ENCODE peak calls at places on chromosomes 16 and 17, in six cellular contexts. P is IMR-90, B is mesenchymal stem cell, Y is H9, X is trophoblast cell, E is mesendoderm. M is an unnamed sample.

GRCh38 chr17:69524854-69525253 is 110.4 kb downstream of the MAP2K6 start:
- DNase-seq in B (no peak), Y (no peak), X (no peak), P (no peak), E (no peak), M (no peak)

GRCh38 chr16:52552643-52553042 is 5.7 kb upstream of the TOX3 start:
- DNase-seq in E (no peak), P (no peak), B (no peak), X (no peak), Y (no peak), M (peak)

GRCh38 chr17:81295031-81295677 is at the start of gene SLC38A10:
- DNase-seq in P (peak), B (peak), Y (peak), E (peak), X (peak), M (peak)

GRCh38 chr16:50275428-50276127 is 9.2 kb downstream of the ADCY7 start:
- DNase-seq in B (no peak), Y (no peak), E (no peak), X (no peak), P (no peak), M (no peak)

GRCh38 chr17:17890773-17891759 is 54.3 kb upstream of the SREBF1 start:
- DNase-seq in E (peak), X (peak), Y (peak), P (peak), B (peak), M (no peak)

GRCh38 chr17:2779545-2779944 is 16.7 kb upstream of the RAP1GAP2 start:
- DNase-seq in Y (no peak), B (no peak), E (no peak), P (no peak), X (no peak), M (no peak)

GRCh38 chr17:58321571-58322525 is 6.7 kb downstream of the TSPOAP1 start:
- DNase-seq in X (no peak), P (no peak), E (no peak), B (no peak), Y (no peak), M (no peak)

GRCh38 chr17:45427181-45427835 is 5.4 kb downstream of the ARHGAP27 start:
- DNase-seq in E (no peak), X (no peak), Y (peak), B (no peak), P (no peak), M (no peak)

GRCh38 chr16:46658925-46659324 is 30.1 kb downstream of the VPS35 start:
- DNase-seq in E (no peak), X (no peak), Y (no peak), P (no peak), B (no peak), M (no peak)

GRCh38 chr16:79089735-79090284 is 510.7 kb downstream of the MAF start:
- DNase-seq in E (no peak), B (no peak), X (no peak), P (no peak), Y (no peak), M (no peak)

GRCh38 chr16:9008335-9009260 is 44.9 kb upstream of the USP7 start:
- DNase-seq in P (peak), E (peak), B (peak), Y (peak), X (peak), M (peak)

GRCh38 chr17:68290268-68290954 is 516 bp downstream of the SLC16A6 start:
- DNase-seq in P (no peak), Y (peak), E (peak), B (peak), X (no peak), M (no peak)

GRCh38 chr16:401468-402348 is at the start of gene DECR2:
- DNase-seq in B (peak), Y (peak), E (peak), P (peak), X (peak), M (peak)

GRCh38 chr16:55711959-55712876 is 56.4 kb downstream of the SLC6A2 start:
- DNase-seq in X (peak), E (peak), P (peak), B (peak), Y (peak), M (peak)

GRCh38 chr17:5237541-5238016 is 2.9 kb upstream of the SCIMP start:
- DNase-seq in P (peak), X (peak), E (peak), Y (peak), B (peak), M (peak)

GRCh38 chr17:50165466-50165865 is 339 bp upstream of the SGCA start:
- DNase-seq in E (no peak), Y (no peak), B (no peak), P (no peak), X (no peak), M (no peak)

GRCh38 chr17:39104046-39104445 is 47.4 kb downstream of the PLXDC1 start:
- DNase-seq in Y (no peak), X (no peak), E (no peak), P (peak), B (peak), M (no peak)

GRCh38 chr16:48128769-48129168 is 27.0 kb downstream of the ABCC12 start:
- DNase-seq in E (no peak), Y (no peak), P (no peak), B (no peak), X (no peak), M (no peak)

GRCh38 chr16:56948234-56948633 is 13.5 kb upstream of the CETP start:
- DNase-seq in B (no peak), X (no peak), P (no peak), E (no peak), Y (no peak), M (no peak)

GRCh38 chr16:73122604-73123386 is 74.9 kb upstream of the ZFHX3 start:
- DNase-seq in B (no peak), X (no peak), P (no peak), E (no peak), Y (no peak), M (no peak)

GRCh38 chr17:59492091-59492451 is 73.3 kb upstream of the DHX40 start:
- DNase-seq in P (no peak), Y (no peak), B (no peak), X (peak), E (peak), M (no peak)

GRCh38 chr16:30063893-30064745 is 1.4 kb upstream of the ALDOA start:
- DNase-seq in Y (peak), E (peak), P (peak), X (no peak), B (peak), M (no peak)

GRCh38 chr17:62724398-62725146 is 83.5 kb downstream of the MARCHF10 start:
- DNase-seq in Y (peak), B (no peak), X (peak), P (peak), E (no peak), M (no peak)

GRCh38 chr16:841455-842060 is 41.0 kb upstream of the GNG13 start:
- DNase-seq in Y (no peak), X (no peak), P (no peak), B (no peak), E (no peak), M (no peak)

GRCh38 chr16:81836279-81837054 is 57.4 kb downstream of the PLCG2 start:
- DNase-seq in P (no peak), Y (no peak), B (no peak), X (no peak), E (no peak), M (no peak)

GRCh38 chr17:78746949-78747269 is 35.2 kb downstream of the CYTH1 start:
- DNase-seq in X (no peak), B (no peak), Y (no peak), E (no peak), P (no peak), M (no peak)

GRCh38 chr17:78746263-78746948 is 35.7 kb downstream of the CYTH1 start:
- DNase-seq in X (no peak), Y (no peak), E (no peak), B (no peak), P (no peak), M (no peak)

GRCh38 chr17:78748730-78749317 is 33.2 kb downstream of the CYTH1 start:
- DNase-seq in Y (no peak), X (no peak), E (no peak), P (peak), B (peak), M (no peak)

GRCh38 chr17:78748048-78748729 is 33.9 kb downstream of the CYTH1 start:
- DNase-seq in Y (no peak), B (no peak), E (no peak), X (no peak), P (no peak), M (no peak)

GRCh38 chr17:78747479-78747878 is 34.6 kb downstream of the CYTH1 start:
- DNase-seq in B (no peak), Y (no peak), X (no peak), P (peak), E (no peak), M (no peak)
- H3K27ac ChIP-seq in B (no peak), Y (no peak), X (no peak), P (no peak), E (no peak), M (no peak)

GRCh38 chr17:7651959-7652658 is 1.4 kb downstream of the ATP1B2 start:
- DNase-seq in X (no peak), B (no peak), P (no peak), Y (peak), E (no peak), M (no peak)
- H3K4ac ChIP-seq in X (no peak), B (no peak), P (no peak), Y (no peak), E (no peak), M (no peak)

DNA sequence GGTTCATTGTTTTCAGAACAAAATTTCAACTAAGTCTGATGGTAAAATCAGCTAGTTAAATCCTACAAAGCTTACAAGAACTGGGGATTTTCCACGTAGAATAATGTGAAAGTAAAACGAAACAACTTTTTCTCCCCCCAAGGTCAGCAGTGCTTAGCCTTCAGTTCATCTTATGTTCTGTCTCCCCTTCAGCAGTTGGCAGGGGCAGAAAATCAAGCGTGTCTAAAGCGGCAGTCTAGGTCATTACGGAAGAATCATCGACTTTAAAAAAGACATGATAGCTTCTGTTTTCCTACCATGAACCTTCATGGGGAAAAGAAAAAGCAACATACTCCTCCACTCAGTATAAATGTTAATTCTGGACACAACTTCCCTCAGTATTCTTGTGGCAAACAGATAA is 50.7 kb downstream of the GNA13 start:
- DNase-seq in B (no peak), P (no peak), Y (no peak), X (no peak), E (no peak), M (no peak)
- H3K4me2 ChIP-seq in B (no peak), P (no peak), Y (no peak), X (no peak), E (no peak), M (no peak)

GRCh38 chr17:61250335-61250890 is 149.2 kb upstream of the TBX2 start:
- DNase-seq in E (no peak), B (peak), Y (no peak), P (peak), X (no peak), M (no peak)
- H3K27ac ChIP-seq in E (no peak), B (peak), Y (no peak), P (peak), X (peak), M (no peak)

DNA sequence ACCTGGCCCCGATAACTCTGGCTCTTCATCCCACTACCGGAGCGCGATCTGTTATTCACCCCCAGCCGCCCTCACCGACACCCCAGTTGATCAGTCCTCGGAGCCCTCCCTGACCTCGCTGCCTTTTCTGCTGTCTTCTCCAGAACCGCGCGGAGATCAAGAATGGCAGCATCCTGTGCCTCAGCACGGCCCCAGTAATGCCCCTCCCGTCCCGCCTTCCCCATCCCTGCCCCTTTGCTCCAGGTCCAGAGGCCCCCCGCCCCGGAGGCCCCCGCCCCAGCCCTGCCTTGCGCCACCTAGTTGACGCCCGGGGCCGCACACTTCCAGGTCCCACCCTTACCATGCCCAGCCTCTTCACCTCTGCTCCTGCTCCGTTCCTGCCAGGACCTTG is 872 bp downstream of the ELMO3 start:
- DNase-seq in B (no peak), Y (peak), X (no peak), E (peak), P (no peak), M (no peak)
- H3K4ac ChIP-seq in B (no peak), Y (no peak), X (no peak), E (no peak), P (no peak), M (no peak)

DNA sequence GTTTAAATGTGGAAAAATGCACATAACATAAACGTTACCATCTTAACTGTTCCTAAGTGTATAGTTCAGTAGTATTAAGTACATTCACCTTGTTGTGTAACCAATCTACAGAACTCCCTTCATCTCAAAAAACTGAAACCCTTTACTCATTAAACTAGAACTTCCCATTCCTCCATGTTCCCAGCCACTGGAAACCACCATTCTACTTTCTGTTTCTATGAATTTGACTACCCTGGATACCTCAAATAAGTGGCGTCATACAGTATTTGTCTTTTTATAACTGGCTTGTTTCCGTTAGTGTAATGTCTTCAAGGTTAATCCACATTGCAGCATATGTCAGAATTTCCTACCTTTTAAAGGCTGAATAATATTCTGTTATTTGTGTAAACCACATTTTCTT is 38.2 kb downstream of the NF1 start:
- DNase-seq in B (no peak), E (no peak), Y (no peak), P (no peak), X (no peak), M (no peak)
- H3K4me2 ChIP-seq in B (no peak), E (no peak), Y (no peak), P (no peak), X (no peak), M (no peak)

GRCh38 chr17:7010523-7010922 is 1.9 kb upstream of the RNASEK start:
- DNase-seq in B (no peak), Y (no peak), E (no peak), X (no peak), P (no peak), M (no peak)

GRCh38 chr17:7014995-7015586 is 2.7 kb downstream of the RNASEK start:
- DNase-seq in Y (no peak), B (peak), X (no peak), P (peak), E (peak), M (no peak)

GRCh38 chr17:7014261-7014994 is 2.0 kb downstream of the RNASEK start:
- DNase-seq in B (peak), X (peak), P (peak), Y (peak), E (peak), M (peak)

GRCh38 chr17:7011415-7011814 is 1.0 kb upstream of the RNASEK start:
- DNase-seq in P (no peak), X (no peak), B (no peak), E (no peak), Y (no peak), M (no peak)

DNA sequence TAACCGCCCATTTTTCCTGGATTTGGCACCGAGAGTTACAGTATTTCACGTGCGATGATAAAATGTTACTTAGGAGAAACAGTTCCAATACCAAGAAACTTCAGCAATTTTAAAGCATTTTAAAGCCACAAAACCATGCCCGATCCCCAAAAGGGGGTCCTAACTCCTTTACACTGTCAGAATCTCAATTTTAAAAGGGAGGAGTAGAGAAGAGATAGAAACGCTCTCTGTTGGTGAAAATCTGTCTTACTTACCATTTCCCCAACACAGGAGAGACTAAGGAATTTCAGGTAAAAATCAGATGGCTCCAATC is 526 bp upstream of the RNASEK start:
- DNase-seq in P (no peak), Y (no peak), X (no peak), E (no peak), B (no peak), M (no peak)
- H3K27ac ChIP-seq in P (peak), Y (no peak), X (peak), E (no peak), B (peak), M (no peak)

GRCh38 chr16:10386517-10387377 is 886 bp downstream of the ATF7IP2 start:
- DNase-seq in B (peak), Y (no peak), P (peak), E (peak), X (no peak), M (no peak)
- H3K4ac ChIP-seq in B (no peak), Y (no peak), P (no peak), E (no peak), X (no peak), M (no peak)

GRCh38 chr17:65707780-65708179 is 146.3 kb upstream of the AXIN2 start:
- DNase-seq in E (no peak), Y (no peak), X (no peak), P (peak), B (no peak), M (no peak)

GRCh38 chr17:65711671-65712276 is 150.3 kb upstream of the AXIN2 start:
- DNase-seq in E (no peak), P (no peak), Y (no peak), X (no peak), B (no peak), M (no peak)

GRCh38 chr17:65712383-65713267 is 151.2 kb upstream of the AXIN2 start:
- DNase-seq in E (no peak), X (no peak), P (no peak), B (no peak), Y (no peak), M (no peak)
- H3K4me2 ChIP-seq in E (no peak), X (no peak), P (no peak), B (no peak), Y (no peak), M (no peak)

DNA sequence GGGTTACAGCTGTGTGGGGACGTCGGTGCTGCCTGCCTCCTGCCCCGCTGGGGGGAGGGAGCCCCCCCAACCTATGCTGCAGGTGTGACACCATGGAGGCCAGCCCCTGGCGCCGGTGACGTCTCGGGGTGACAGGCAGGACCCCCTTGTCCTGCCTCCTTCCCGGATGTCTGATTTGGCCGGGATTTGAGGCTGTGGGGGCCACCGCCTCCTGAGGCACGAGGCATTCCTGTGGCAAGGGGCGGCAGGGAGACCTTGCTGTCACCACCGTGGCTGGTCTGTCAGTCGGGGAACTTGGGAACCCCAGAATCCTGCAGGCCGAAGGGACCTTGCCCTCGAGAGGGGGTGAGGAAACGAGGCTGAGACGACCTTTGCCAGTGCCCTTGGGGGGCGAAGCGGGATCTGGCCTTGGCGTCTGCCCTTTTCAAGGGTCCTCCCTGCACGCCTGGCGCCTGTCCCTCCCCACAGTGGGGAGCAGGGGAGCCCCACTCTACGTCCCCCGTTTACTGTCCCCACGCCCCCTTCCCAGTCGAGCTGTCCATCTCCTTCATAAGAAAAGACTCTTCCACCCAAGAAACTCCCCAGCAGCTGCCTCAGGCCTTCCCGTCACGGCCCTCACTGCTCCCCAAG is 74.4 kb downstream of the METRNL start:
- DNase-seq in X (no peak), Y (no peak), E (no peak), B (no peak), P (no peak), M (no peak)
- H3K27ac ChIP-seq in X (no peak), Y (no peak), E (no peak), B (no peak), P (no peak), M (no peak)

M was measured in neuronal stem cell.